ENCODE peak calls at places on chromosomes 13 and 19, in seven cellular contexts. L is HFF-Myc, W is endothelial cell, Q is testis, X is adrenal gland, M is astrocyte of the spinal cord, P is RWPE1. O is an unnamed sample.

GRCh38 chr13:52827839-52828238 is 20.6 kb downstream of the PCDH8 start:
- DNase-seq in M (no peak), X (no peak), P (no peak), L (no peak), W (no peak), Q (no peak), O (no peak)

GRCh38 chr13:32222046-32222676 is 93.0 kb downstream of the ZAR1L start:
- DNase-seq in M (no peak), P (no peak), L (no peak), X (no peak), W (no peak), Q (no peak), O (no peak)

GRCh38 chr13:100382787-100383186 is 205.8 kb downstream of the GGACT start:
- DNase-seq in L (no peak), Q (no peak), M (peak), W (no peak), P (no peak), X (no peak), O (no peak)

GRCh38 chr13:98824376-98825160 is 72.1 kb upstream of the SLC15A1 start:
- DNase-seq in P (no peak), L (no peak), M (no peak), Q (no peak), W (no peak), X (no peak), O (no peak)

GRCh38 chr13:110304256-110304655 is 2.7 kb downstream of the COL4A1 start:
- DNase-seq in M (no peak), Q (no peak), P (no peak), W (no peak), X (no peak), L (no peak), O (no peak)

GRCh38 chr19:51311388-51312257 is at the start of gene IGLON5:
- DNase-seq in Q (peak), M (no peak), L (no peak), X (no peak), P (no peak), W (peak), O (no peak)

GRCh38 chr13:97434417-97435296 is 688 bp downstream of the RAP2A start:
- DNase-seq in M (peak), X (peak), Q (peak), W (peak), P (no peak), L (no peak), O (no peak)

GRCh38 chr19:54429176-54429495 is 13.9 kb downstream of the TTYH1 start:
- DNase-seq in L (no peak), P (no peak), W (no peak), Q (no peak), M (no peak), X (no peak), O (no peak)

GRCh38 chr19:35739275-35740107 is 2.8 kb downstream of the IGFLR1 start:
- DNase-seq in W (no peak), L (no peak), X (no peak), Q (no peak), M (no peak), P (no peak), O (no peak)

GRCh38 chr13:96636310-96636709 is 358.0 kb downstream of the OXGR1 start:
- DNase-seq in X (no peak), W (no peak), M (peak), L (no peak), P (no peak), Q (no peak), O (no peak)

GRCh38 chr19:33348301-33349010 is 25.1 kb upstream of the CEBPG start:
- DNase-seq in L (no peak), Q (no peak), W (no peak), P (no peak), X (peak), M (no peak), O (no peak)

GRCh38 chr13:42047561-42048322 is 706 bp upstream of the DGKH start:
- DNase-seq in W (peak), Q (peak), L (no peak), X (peak), M (peak), P (peak), O (peak)

GRCh38 chr19:48421548-48421947 is 24.2 kb upstream of the GRWD1 start:
- DNase-seq in W (no peak), X (no peak), L (no peak), P (no peak), M (no peak), Q (no peak), O (no peak)

DNA sequence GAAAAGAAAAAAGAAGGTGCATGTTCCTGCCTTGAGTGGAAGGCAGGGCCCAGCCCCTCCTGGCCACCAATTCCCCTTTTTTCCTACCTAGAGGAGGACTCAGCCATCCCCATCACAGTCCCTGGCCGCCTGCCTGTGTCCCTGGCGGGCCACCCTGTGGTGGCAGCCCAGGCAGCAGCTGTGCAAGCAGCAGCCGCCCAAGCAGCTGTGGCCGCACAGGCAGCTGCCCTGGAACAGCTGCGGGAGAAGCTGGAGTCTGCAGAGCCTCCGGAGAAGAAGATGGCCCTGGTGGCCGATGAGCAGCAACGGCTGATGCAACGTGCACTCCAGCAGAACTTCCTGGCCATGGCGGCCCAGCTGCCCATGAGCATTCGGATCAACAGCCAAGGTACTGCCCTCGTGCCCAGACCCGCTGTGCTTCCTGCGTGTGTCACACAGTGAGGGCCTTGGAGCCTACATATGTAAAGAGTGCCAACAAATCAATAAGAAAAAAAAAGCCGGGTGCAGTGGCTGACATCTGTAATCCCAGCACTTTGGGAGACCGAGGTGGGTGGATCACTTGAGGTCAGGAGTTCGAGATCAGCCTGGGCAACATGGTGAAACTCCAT is 17.6 kb upstream of the WDR18 start:
- DNase-seq in X (no peak), M (no peak), Q (no peak), W (no peak), L (no peak), P (no peak), O (no peak)
- TF ChIP-seq CTCF in X (no peak), M (no peak), Q (no peak), W (no peak), L (no peak), P (no peak), O (no peak)

GRCh38 chr19:44794610-44795009 is 14.3 kb upstream of the BCAM start:
- DNase-seq in W (no peak), L (no peak), X (no peak), P (no peak), Q (no peak), M (no peak), O (no peak)

GRCh38 chr19:44796701-44797115 is 12.2 kb upstream of the BCAM start:
- DNase-seq in W (peak), L (no peak), X (no peak), M (peak), Q (no peak), P (no peak), O (no peak)

GRCh38 chr19:44799627-44800257 is 9.2 kb upstream of the BCAM start:
- DNase-seq in M (no peak), L (no peak), P (no peak), W (no peak), X (no peak), Q (no peak), O (no peak)

GRCh38 chr19:44792286-44792685 is 14.6 kb downstream of the CBLC start:
- DNase-seq in P (no peak), M (no peak), Q (no peak), W (no peak), X (no peak), L (no peak), O (no peak)

GRCh38 chr19:44795398-44795987 is 13.4 kb upstream of the BCAM start:
- DNase-seq in Q (no peak), M (no peak), W (no peak), P (no peak), L (no peak), X (no peak), O (no peak)
- TF ChIP-seq CTCF in Q (no peak), M (no peak), W (no peak), P (no peak), L (no peak), X (no peak), O (no peak)

GRCh38 chr19:7074705-7075282 is 5.3 kb downstream of the ZNF557 start:
- DNase-seq in X (no peak), L (no peak), W (no peak), Q (no peak), P (no peak), M (no peak), O (no peak)
- TF ChIP-seq CTCF in X (no peak), L (no peak), W (no peak), Q (no peak), P (no peak), M (no peak), O (no peak)

DNA sequence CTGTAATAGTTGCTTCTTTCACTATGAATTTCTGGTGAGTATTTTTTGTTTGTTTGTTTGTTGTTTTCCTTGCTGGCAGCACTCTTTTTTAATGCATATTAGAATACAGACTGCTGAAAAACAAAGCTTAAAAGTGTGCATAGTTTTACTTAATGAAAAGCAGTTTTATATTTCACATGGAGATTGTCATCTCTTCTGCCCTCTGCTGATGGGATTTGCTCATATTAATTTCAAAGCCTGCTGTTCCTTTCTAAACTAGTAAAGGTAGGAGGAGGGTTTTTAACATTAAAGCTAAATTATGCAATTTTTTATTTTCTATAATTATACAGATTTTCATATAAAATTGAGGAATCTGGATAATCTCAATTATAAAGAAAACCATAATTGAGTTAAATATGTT is 692.6 kb upstream of the SLITRK1 start:
- DNase-seq in M (peak), X (no peak), Q (no peak), P (peak), L (no peak), W (no peak), O (no peak)
- TF ChIP-seq CTCF in M (peak), X (no peak), Q (no peak), P (peak), L (no peak), W (no peak), O (no peak)

DNA sequence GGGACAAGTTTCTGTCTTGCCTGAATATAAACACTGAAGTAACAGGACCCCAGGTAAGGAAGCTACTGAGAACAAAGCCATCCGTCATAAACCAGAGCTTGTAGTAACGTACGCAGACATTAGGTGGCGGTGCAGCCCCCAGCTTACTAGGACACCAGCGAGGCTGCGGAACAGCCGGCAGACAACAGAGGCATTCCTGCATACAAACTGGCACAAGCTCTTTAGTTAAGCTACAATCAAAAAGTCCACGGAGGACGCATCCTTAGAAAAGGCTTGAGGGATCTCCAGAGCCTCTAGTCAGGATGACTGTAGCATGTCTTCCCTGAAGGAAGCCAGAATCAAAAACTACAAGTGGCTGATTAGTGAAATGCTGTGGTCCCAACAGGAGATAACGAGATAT is 26.2 kb downstream of the ZNF160 start:
- DNase-seq in Q (peak), X (peak), W (peak), L (no peak), P (no peak), M (peak), O (peak)
- TF ChIP-seq CTCF in Q (peak), X (peak), W (peak), L (no peak), P (no peak), M (peak), O (no peak)

GRCh38 chr19:46624958-46625661 is at the start of gene PTGIR:
- DNase-seq in W (no peak), Q (peak), X (peak), L (peak), M (peak), P (no peak), O (no peak)
- TF ChIP-seq CTCF in W (no peak), Q (no peak), X (no peak), L (peak), M (no peak), P (no peak), O (no peak)

DNA sequence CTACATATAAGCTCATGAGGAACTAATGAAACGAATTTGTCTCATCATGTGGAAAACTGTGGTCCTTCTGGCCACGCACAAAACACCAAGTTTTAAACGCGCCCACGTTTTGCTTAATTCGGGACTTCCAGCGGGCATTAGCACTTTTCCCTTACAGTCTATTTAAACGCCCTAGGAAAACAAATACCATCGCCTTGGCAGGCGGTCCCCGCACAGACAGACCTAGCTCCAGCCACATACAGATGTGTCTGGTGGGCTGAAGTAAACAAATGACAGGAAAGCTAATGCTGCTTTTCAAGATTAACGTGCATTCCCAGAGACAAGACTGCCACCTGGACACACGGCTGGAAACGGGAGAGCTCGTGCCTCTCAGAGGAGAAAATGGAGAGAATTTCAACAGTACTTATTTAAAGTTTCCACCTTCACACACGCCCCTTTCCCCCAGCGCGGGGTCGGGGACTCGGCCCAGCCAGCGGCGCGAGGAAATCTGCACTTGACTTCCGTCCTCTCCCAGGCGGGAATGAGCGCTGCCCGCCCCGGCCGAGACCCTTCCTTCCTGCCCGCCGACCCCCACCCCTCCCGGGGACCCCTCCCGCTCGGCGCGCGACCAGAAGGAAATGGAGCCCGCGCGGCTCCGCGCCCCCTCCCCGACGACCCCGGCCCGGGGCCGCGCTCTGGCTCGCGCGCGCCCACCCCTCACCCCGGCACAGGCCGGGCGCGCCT is 929 bp downstream of the USP12 start:
- DNase-seq in W (peak), P (peak), M (peak), Q (peak), X (peak), L (no peak), O (no peak)
- TF ChIP-seq CTCF in W (no peak), P (no peak), M (no peak), Q (no peak), X (no peak), L (no peak), O (no peak)